ENCODE peak calls at places on chromosomes 4 and X, in nine cellular contexts. One of them, this sample, is unnamed.

GRCh38 chr4:10063544-10064300 is 42.4 kb upstream of the SLC2A9 start:
- DNase-seq in GM03348: peak
- DNase-seq in mammary epithelial cell: peak
- DNase-seq in heart left ventricle: peak
- DNase-seq in NCI-H1694 treated with DMSO at 0.1 percent for 48 hours: no peak
- DNase-seq in neuronal stem cell: peak
- DNase-seq in brain pericyte: no peak
- DNase-seq in NCI-H446 treated with DMSO at 0.1 percent for 48 hours: peak
- DNase-seq in ovary: peak
- DNase-seq in this sample: peak

GRCh38 chr4:101103381-101104142 is 243.8 kb downstream of the PPP3CA start:
- DNase-seq in GM03348: no peak
- DNase-seq in mammary epithelial cell: no peak
- DNase-seq in heart left ventricle: no peak
- DNase-seq in NCI-H1694 treated with DMSO at 0.1 percent for 48 hours: peak
- DNase-seq in neuronal stem cell: no peak
- DNase-seq in brain pericyte: no peak
- DNase-seq in NCI-H446 treated with DMSO at 0.1 percent for 48 hours: peak
- DNase-seq in ovary: no peak
- DNase-seq in this sample: peak

GRCh38 chrX:41556958-41557357 is 109.8 kb downstream of the NYX start:
- DNase-seq in GM03348: no peak
- DNase-seq in mammary epithelial cell: no peak
- DNase-seq in heart left ventricle: no peak
- DNase-seq in NCI-H1694 treated with DMSO at 0.1 percent for 48 hours: no peak
- DNase-seq in neuronal stem cell: no peak
- DNase-seq in brain pericyte: no peak
- DNase-seq in NCI-H446 treated with DMSO at 0.1 percent for 48 hours: no peak
- DNase-seq in ovary: no peak
- DNase-seq in this sample: no peak

GRCh38 chr4:77193511-77194236 is 36.7 kb downstream of the CCNG2 start:
- DNase-seq in GM03348: no peak
- DNase-seq in mammary epithelial cell: no peak
- DNase-seq in heart left ventricle: peak
- DNase-seq in NCI-H1694 treated with DMSO at 0.1 percent for 48 hours: no peak
- DNase-seq in neuronal stem cell: no peak
- DNase-seq in brain pericyte: no peak
- DNase-seq in NCI-H446 treated with DMSO at 0.1 percent for 48 hours: no peak
- DNase-seq in ovary: no peak
- DNase-seq in this sample: no peak

GRCh38 chr4:19135886-19136633 is 1114.5 kb upstream of the LCORL start:
- DNase-seq in GM03348: no peak
- DNase-seq in mammary epithelial cell: no peak
- DNase-seq in heart left ventricle: no peak
- DNase-seq in NCI-H1694 treated with DMSO at 0.1 percent for 48 hours: no peak
- DNase-seq in neuronal stem cell: no peak
- DNase-seq in brain pericyte: no peak
- DNase-seq in NCI-H446 treated with DMSO at 0.1 percent for 48 hours: no peak
- DNase-seq in ovary: no peak
- DNase-seq in this sample: no peak

GRCh38 chrX:25004485-25005032 is 11.2 kb downstream of the ARX start:
- DNase-seq in GM03348: no peak
- DNase-seq in mammary epithelial cell: no peak
- DNase-seq in heart left ventricle: no peak
- DNase-seq in NCI-H1694 treated with DMSO at 0.1 percent for 48 hours: no peak
- DNase-seq in neuronal stem cell: no peak
- DNase-seq in brain pericyte: no peak
- DNase-seq in NCI-H446 treated with DMSO at 0.1 percent for 48 hours: no peak
- DNase-seq in ovary: peak
- DNase-seq in this sample: no peak

GRCh38 chr4:48944659-48945290 is 38.2 kb upstream of the OCIAD2 start:
- DNase-seq in GM03348: no peak
- DNase-seq in mammary epithelial cell: peak
- DNase-seq in heart left ventricle: no peak
- DNase-seq in NCI-H1694 treated with DMSO at 0.1 percent for 48 hours: no peak
- DNase-seq in neuronal stem cell: no peak
- DNase-seq in brain pericyte: no peak
- DNase-seq in NCI-H446 treated with DMSO at 0.1 percent for 48 hours: no peak
- DNase-seq in ovary: no peak
- DNase-seq in this sample: no peak

GRCh38 chr4:159541143-159541542 is 438.3 kb downstream of the RAPGEF2 start:
- DNase-seq in GM03348: no peak
- DNase-seq in mammary epithelial cell: no peak
- DNase-seq in heart left ventricle: no peak
- DNase-seq in NCI-H1694 treated with DMSO at 0.1 percent for 48 hours: no peak
- DNase-seq in neuronal stem cell: no peak
- DNase-seq in brain pericyte: no peak
- DNase-seq in NCI-H446 treated with DMSO at 0.1 percent for 48 hours: no peak
- DNase-seq in ovary: no peak
- DNase-seq in this sample: no peak

GRCh38 chr4:27088491-27088890 is 227.8 kb downstream of the STIM2 start:
- DNase-seq in GM03348: no peak
- DNase-seq in mammary epithelial cell: no peak
- DNase-seq in heart left ventricle: no peak
- DNase-seq in NCI-H1694 treated with DMSO at 0.1 percent for 48 hours: no peak
- DNase-seq in neuronal stem cell: no peak
- DNase-seq in brain pericyte: no peak
- DNase-seq in NCI-H446 treated with DMSO at 0.1 percent for 48 hours: no peak
- DNase-seq in ovary: no peak
- DNase-seq in this sample: no peak

GRCh38 chr4:32010221-32010620 is 1290.1 kb downstream of the PCDH7 start:
- DNase-seq in GM03348: no peak
- DNase-seq in mammary epithelial cell: no peak
- DNase-seq in heart left ventricle: no peak
- DNase-seq in NCI-H1694 treated with DMSO at 0.1 percent for 48 hours: no peak
- DNase-seq in neuronal stem cell: no peak
- DNase-seq in brain pericyte: no peak
- DNase-seq in NCI-H446 treated with DMSO at 0.1 percent for 48 hours: no peak
- DNase-seq in ovary: no peak
- DNase-seq in this sample: no peak

GRCh38 chr4:15118281-15118680 is 116.0 kb downstream of the CPEB2 start:
- DNase-seq in GM03348: no peak
- DNase-seq in mammary epithelial cell: no peak
- DNase-seq in heart left ventricle: no peak
- DNase-seq in NCI-H1694 treated with DMSO at 0.1 percent for 48 hours: no peak
- DNase-seq in neuronal stem cell: no peak
- DNase-seq in brain pericyte: no peak
- DNase-seq in NCI-H446 treated with DMSO at 0.1 percent for 48 hours: no peak
- DNase-seq in ovary: peak
- DNase-seq in this sample: no peak

GRCh38 chrX:151153086-151153485 is 23.3 kb upstream of the GPR50 start:
- DNase-seq in GM03348: peak
- DNase-seq in mammary epithelial cell: peak
- DNase-seq in heart left ventricle: no peak
- DNase-seq in NCI-H1694 treated with DMSO at 0.1 percent for 48 hours: no peak
- DNase-seq in neuronal stem cell: peak
- DNase-seq in brain pericyte: no peak
- DNase-seq in NCI-H446 treated with DMSO at 0.1 percent for 48 hours: no peak
- DNase-seq in ovary: no peak
- DNase-seq in this sample: peak

GRCh38 chrX:69136546-69137331 is 28.5 kb downstream of the PJA1 start:
- DNase-seq in GM03348: peak
- DNase-seq in mammary epithelial cell: no peak
- DNase-seq in heart left ventricle: peak
- DNase-seq in NCI-H1694 treated with DMSO at 0.1 percent for 48 hours: no peak
- DNase-seq in neuronal stem cell: peak
- DNase-seq in brain pericyte: no peak
- DNase-seq in NCI-H446 treated with DMSO at 0.1 percent for 48 hours: no peak
- DNase-seq in ovary: peak
- DNase-seq in this sample: peak

GRCh38 chrX:133670394-133670793 is 255.1 kb upstream of the GPC4 start:
- DNase-seq in GM03348: peak
- DNase-seq in mammary epithelial cell: peak
- DNase-seq in heart left ventricle: no peak
- DNase-seq in NCI-H1694 treated with DMSO at 0.1 percent for 48 hours: peak
- DNase-seq in neuronal stem cell: peak
- DNase-seq in brain pericyte: no peak
- DNase-seq in NCI-H446 treated with DMSO at 0.1 percent for 48 hours: no peak
- DNase-seq in ovary: no peak
- DNase-seq in this sample: peak

GRCh38 chr4:120731561-120731960 is 191.0 kb downstream of the PRDM5 start:
- DNase-seq in GM03348: peak
- DNase-seq in mammary epithelial cell: no peak
- DNase-seq in heart left ventricle: no peak
- DNase-seq in NCI-H1694 treated with DMSO at 0.1 percent for 48 hours: no peak
- DNase-seq in neuronal stem cell: no peak
- DNase-seq in brain pericyte: no peak
- DNase-seq in NCI-H446 treated with DMSO at 0.1 percent for 48 hours: no peak
- DNase-seq in ovary: no peak
- DNase-seq in this sample: no peak

GRCh38 chr4:121380448-121381147 is at the start of gene QRFPR:
- DNase-seq in GM03348: peak
- DNase-seq in mammary epithelial cell: peak
- DNase-seq in heart left ventricle: peak
- DNase-seq in NCI-H1694 treated with DMSO at 0.1 percent for 48 hours: no peak
- DNase-seq in neuronal stem cell: peak
- DNase-seq in brain pericyte: no peak
- DNase-seq in NCI-H446 treated with DMSO at 0.1 percent for 48 hours: peak
- DNase-seq in ovary: no peak
- DNase-seq in this sample: peak

GRCh38 chr4:158410272-158410671 is 111.4 kb upstream of the RXFP1 start:
- DNase-seq in GM03348: peak
- DNase-seq in mammary epithelial cell: peak
- DNase-seq in heart left ventricle: no peak
- DNase-seq in NCI-H1694 treated with DMSO at 0.1 percent for 48 hours: no peak
- DNase-seq in neuronal stem cell: no peak
- DNase-seq in brain pericyte: no peak
- DNase-seq in NCI-H446 treated with DMSO at 0.1 percent for 48 hours: no peak
- DNase-seq in ovary: no peak
- DNase-seq in this sample: peak

GRCh38 chr4:38710053-38710452 is 46.1 kb downstream of the KLF3 start:
- DNase-seq in GM03348: no peak
- DNase-seq in mammary epithelial cell: no peak
- DNase-seq in heart left ventricle: no peak
- DNase-seq in NCI-H1694 treated with DMSO at 0.1 percent for 48 hours: no peak
- DNase-seq in neuronal stem cell: no peak
- DNase-seq in brain pericyte: no peak
- DNase-seq in NCI-H446 treated with DMSO at 0.1 percent for 48 hours: no peak
- DNase-seq in ovary: no peak
- DNase-seq in this sample: no peak

GRCh38 chr4:92618968-92619367 is 315.2 kb downstream of the GRID2 start:
- DNase-seq in GM03348: no peak
- DNase-seq in mammary epithelial cell: no peak
- DNase-seq in heart left ventricle: no peak
- DNase-seq in NCI-H1694 treated with DMSO at 0.1 percent for 48 hours: no peak
- DNase-seq in neuronal stem cell: no peak
- DNase-seq in brain pericyte: no peak
- DNase-seq in NCI-H446 treated with DMSO at 0.1 percent for 48 hours: no peak
- DNase-seq in ovary: no peak
- DNase-seq in this sample: no peak

GRCh38 chrX:11189097-11189496 is 78.0 kb downstream of the HCCS start:
- DNase-seq in GM03348: no peak
- DNase-seq in mammary epithelial cell: peak
- DNase-seq in heart left ventricle: no peak
- DNase-seq in NCI-H1694 treated with DMSO at 0.1 percent for 48 hours: no peak
- DNase-seq in neuronal stem cell: no peak
- DNase-seq in brain pericyte: no peak
- DNase-seq in NCI-H446 treated with DMSO at 0.1 percent for 48 hours: no peak
- DNase-seq in ovary: no peak
- DNase-seq in this sample: no peak

GRCh38 chr4:184250795-184251679 is 33.4 kb upstream of the ENPP6 start:
- DNase-seq in GM03348: peak
- DNase-seq in mammary epithelial cell: peak
- DNase-seq in heart left ventricle: no peak
- DNase-seq in NCI-H1694 treated with DMSO at 0.1 percent for 48 hours: peak
- DNase-seq in neuronal stem cell: peak
- DNase-seq in brain pericyte: no peak
- DNase-seq in NCI-H446 treated with DMSO at 0.1 percent for 48 hours: peak
- DNase-seq in ovary: no peak
- DNase-seq in this sample: peak

GRCh38 chr4:173522160-173522873 is 7.7 kb downstream of the HAND2 start:
- DNase-seq in GM03348: peak
- DNase-seq in mammary epithelial cell: no peak
- DNase-seq in heart left ventricle: peak
- DNase-seq in NCI-H1694 treated with DMSO at 0.1 percent for 48 hours: no peak
- DNase-seq in neuronal stem cell: no peak
- DNase-seq in brain pericyte: peak
- DNase-seq in NCI-H446 treated with DMSO at 0.1 percent for 48 hours: no peak
- DNase-seq in ovary: peak
- DNase-seq in this sample: peak

GRCh38 chrX:19005909-19006308 is 22.0 kb upstream of the PHKA2 start:
- DNase-seq in GM03348: no peak
- DNase-seq in mammary epithelial cell: no peak
- DNase-seq in heart left ventricle: no peak
- DNase-seq in NCI-H1694 treated with DMSO at 0.1 percent for 48 hours: no peak
- DNase-seq in neuronal stem cell: no peak
- DNase-seq in brain pericyte: no peak
- DNase-seq in NCI-H446 treated with DMSO at 0.1 percent for 48 hours: no peak
- DNase-seq in ovary: no peak
- DNase-seq in this sample: no peak

GRCh38 chrX:130028196-130028595 is 45.8 kb downstream of the BCORL1 start:
- DNase-seq in GM03348: peak
- DNase-seq in mammary epithelial cell: peak
- DNase-seq in heart left ventricle: peak
- DNase-seq in NCI-H1694 treated with DMSO at 0.1 percent for 48 hours: no peak
- DNase-seq in neuronal stem cell: no peak
- DNase-seq in brain pericyte: no peak
- DNase-seq in NCI-H446 treated with DMSO at 0.1 percent for 48 hours: no peak
- DNase-seq in ovary: peak
- DNase-seq in this sample: peak

GRCh38 chrX:10952619-10953018 is 158.5 kb upstream of the HCCS start:
- DNase-seq in GM03348: no peak
- DNase-seq in mammary epithelial cell: no peak
- DNase-seq in heart left ventricle: no peak
- DNase-seq in NCI-H1694 treated with DMSO at 0.1 percent for 48 hours: no peak
- DNase-seq in neuronal stem cell: no peak
- DNase-seq in brain pericyte: no peak
- DNase-seq in NCI-H446 treated with DMSO at 0.1 percent for 48 hours: no peak
- DNase-seq in ovary: no peak
- DNase-seq in this sample: peak

GRCh38 chrX:119062750-119063374 is 9.9 kb upstream of the CT47C1 start:
- DNase-seq in GM03348: no peak
- DNase-seq in mammary epithelial cell: no peak
- DNase-seq in heart left ventricle: no peak
- DNase-seq in NCI-H1694 treated with DMSO at 0.1 percent for 48 hours: no peak
- DNase-seq in neuronal stem cell: peak
- DNase-seq in brain pericyte: no peak
- DNase-seq in NCI-H446 treated with DMSO at 0.1 percent for 48 hours: no peak
- DNase-seq in ovary: no peak
- DNase-seq in this sample: peak

This sample was measured in cardiac muscle cell.